ENCODE peak calls at places on chromosomes 12 and 14, in five cellular contexts. M is cardiac muscle cell, Q is A549, W is fibroblast of lung, U is adrenal gland. R is an unnamed sample. For H3K9me3, the result is how much of the 10 kb centered on the place peaks cover.

GRCh38 chr12:43102506-43103269 is 449.3 kb downstream of the ADAMTS20 start:
- DNase-seq in M (no peak), U (no peak), W (no peak), Q (no peak), R (no peak)

GRCh38 chr12:53268637-53269562 is 801 bp downstream of the ESPL1 start:
- DNase-seq in M (no peak), W (peak), U (no peak), Q (no peak), R (no peak)

GRCh38 chr14:31208546-31209424 is 1.2 kb upstream of the HECTD1 start:
- DNase-seq in U (no peak), W (no peak), Q (no peak), M (no peak), R (no peak)

GRCh38 chr14:48537600-48537999 is 862.2 kb upstream of the MDGA2 start:
- DNase-seq in Q (no peak), W (no peak), M (no peak), U (no peak), R (no peak)

GRCh38 chr12:43238281-43238680 is 313.7 kb downstream of the ADAMTS20 start:
- DNase-seq in Q (no peak), U (no peak), W (no peak), M (peak), R (peak)

GRCh38 chr14:66495214-66496098 is 9.3 kb downstream of the CCDC196 start:
- DNase-seq in W (peak), M (peak), Q (peak), U (peak), R (peak)

GRCh38 chr14:103141117-103141796 is 18.0 kb downstream of the TNFAIP2 start:
- DNase-seq in W (peak), M (peak), U (peak), Q (peak), R (no peak)

GRCh38 chr12:129119537-129119936 is 266.3 kb downstream of the GLT1D1 start:
- DNase-seq in U (no peak), M (no peak), Q (no peak), W (no peak), R (no peak)

GRCh38 chr14:60618200-60618599 is 31.1 kb downstream of the SIX1 start:
- DNase-seq in U (no peak), M (no peak), W (no peak), Q (no peak), R (no peak)

GRCh38 chr14:103151270-103151933 is 28.1 kb downstream of the TNFAIP2 start:
- DNase-seq in U (no peak), Q (no peak), M (no peak), W (no peak), R (no peak)

GRCh38 chr12:57518176-57518919 is 2.0 kb downstream of the DDIT3 start:
- DNase-seq in M (peak), Q (no peak), U (no peak), W (no peak), R (no peak)

GRCh38 chr12:46154221-46154975 is 114.4 kb downstream of the SLC38A1 start:
- DNase-seq in W (peak), Q (peak), U (no peak), M (peak), R (no peak)

GRCh38 chr12:94171595-94171930 is 23.2 kb downstream of the PLXNC1 start:
- DNase-seq in W (no peak), Q (no peak), U (no peak), M (peak), R (no peak)

GRCh38 chr12:14810953-14811483 is 3.0 kb downstream of the SMCO3 start:
- DNase-seq in M (peak), Q (peak), U (peak), W (peak), R (peak)

GRCh38 chr12:28209782-28210181 is 19.5 kb downstream of the CCDC91 start:
- DNase-seq in W (peak), Q (peak), U (no peak), M (no peak), R (no peak)

GRCh38 chr14:20194101-20194500 is 3.4 kb downstream of the OR11G2 start:
- DNase-seq in W (no peak), Q (no peak), U (no peak), M (no peak), R (no peak)

GRCh38 chr14:20190596-20190995 is at the start of gene OR11G2:
- DNase-seq in M (no peak), Q (no peak), U (no peak), W (no peak), R (no peak)

GRCh38 chr14:20195911-20196310 is 5.2 kb downstream of the OR11G2 start:
- DNase-seq in Q (no peak), W (no peak), U (no peak), M (no peak), R (no peak)

DNA sequence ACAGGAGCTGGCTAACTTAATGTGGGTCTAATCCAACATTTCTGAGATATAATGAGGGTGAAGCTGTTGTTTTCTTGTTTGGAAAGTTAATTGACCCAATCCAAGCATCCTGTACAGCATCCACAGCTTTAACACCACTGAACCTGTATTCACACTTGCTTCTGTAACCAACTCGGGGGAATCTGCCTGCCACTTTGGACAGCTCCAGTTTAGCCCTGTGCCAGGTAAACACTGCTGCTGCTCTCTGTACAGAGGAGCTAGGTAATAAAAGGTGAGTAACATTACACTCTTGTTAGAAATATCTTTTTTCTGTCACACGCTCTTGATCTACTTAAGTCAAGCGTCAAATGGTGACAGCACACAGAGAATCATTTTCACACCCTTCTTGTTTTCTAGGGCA is 700 bp downstream of the OR11G2 start:
- DNase-seq in M (no peak), W (no peak), Q (no peak), U (no peak), R (no peak)
- H3K9me3 ChIP-seq in M (under half), W (under half), Q (under half), U (under half), R (under half)

GRCh38 chr14:99128185-99128584 is 143.8 kb downstream of the BCL11B start:
- DNase-seq in M (no peak), U (peak), W (no peak), Q (no peak), R (no peak)
- H3K9me3 ChIP-seq in M (under half), U (under half), W (under half), Q (under half), R (under half)

DNA sequence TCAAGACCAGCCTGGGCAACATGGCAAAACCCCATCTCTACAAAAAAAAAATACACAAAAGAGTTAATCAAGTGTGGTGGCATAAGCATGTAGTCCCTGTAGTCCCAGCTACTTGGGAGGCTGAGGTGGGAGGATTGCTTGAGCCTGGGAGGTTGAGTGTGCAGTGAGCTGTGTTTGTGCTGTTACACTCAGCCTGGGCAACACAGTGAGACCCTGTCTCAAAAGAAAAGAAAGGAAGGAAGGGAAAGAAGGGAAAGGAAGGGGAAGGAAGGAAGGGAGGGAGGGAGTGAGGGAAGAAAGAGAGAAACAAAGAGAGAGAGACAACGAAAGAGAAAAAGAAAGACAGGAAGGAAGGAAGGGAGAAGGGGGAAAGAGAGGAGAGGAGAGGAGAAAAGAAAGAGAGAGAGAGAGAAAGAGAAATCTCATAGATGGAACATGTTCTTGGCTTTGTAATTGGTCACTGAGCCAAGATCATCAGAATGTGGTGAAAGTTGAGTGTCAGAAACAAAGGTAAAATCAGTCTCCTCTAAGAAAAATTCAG is 26.8 kb upstream of the NAP1L1 start:
- DNase-seq in Q (no peak), M (no peak), W (no peak), U (no peak), R (no peak)
- H3K9me3 ChIP-seq in Q (under half), M (under half), W (under half), U (under half), R (under half)

DNA sequence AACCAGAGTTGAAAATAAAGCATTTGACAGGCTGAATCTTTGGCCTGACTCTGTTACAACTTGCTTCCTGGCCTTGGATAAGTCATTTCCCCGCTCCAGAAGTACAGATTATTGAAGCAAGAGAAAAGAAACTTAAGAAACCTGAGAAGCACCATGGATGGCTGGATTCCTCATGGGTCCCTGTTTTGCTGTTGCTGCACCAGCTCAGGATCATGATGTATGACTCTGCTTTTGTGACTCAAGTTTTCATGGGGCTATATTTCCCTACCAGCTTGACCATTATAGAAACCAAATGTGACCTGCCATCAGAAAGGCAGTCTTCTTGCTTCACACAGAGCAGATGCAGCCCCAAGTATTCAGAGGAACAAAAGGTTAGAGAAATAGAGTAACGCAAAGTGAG is 921.8 kb downstream of the BCL11B start:
- DNase-seq in Q (no peak), M (no peak), W (no peak), U (no peak), R (no peak)
- H3K9me3 ChIP-seq in Q (under half), M (under half), W (under half), U (under half), R (under half)

DNA sequence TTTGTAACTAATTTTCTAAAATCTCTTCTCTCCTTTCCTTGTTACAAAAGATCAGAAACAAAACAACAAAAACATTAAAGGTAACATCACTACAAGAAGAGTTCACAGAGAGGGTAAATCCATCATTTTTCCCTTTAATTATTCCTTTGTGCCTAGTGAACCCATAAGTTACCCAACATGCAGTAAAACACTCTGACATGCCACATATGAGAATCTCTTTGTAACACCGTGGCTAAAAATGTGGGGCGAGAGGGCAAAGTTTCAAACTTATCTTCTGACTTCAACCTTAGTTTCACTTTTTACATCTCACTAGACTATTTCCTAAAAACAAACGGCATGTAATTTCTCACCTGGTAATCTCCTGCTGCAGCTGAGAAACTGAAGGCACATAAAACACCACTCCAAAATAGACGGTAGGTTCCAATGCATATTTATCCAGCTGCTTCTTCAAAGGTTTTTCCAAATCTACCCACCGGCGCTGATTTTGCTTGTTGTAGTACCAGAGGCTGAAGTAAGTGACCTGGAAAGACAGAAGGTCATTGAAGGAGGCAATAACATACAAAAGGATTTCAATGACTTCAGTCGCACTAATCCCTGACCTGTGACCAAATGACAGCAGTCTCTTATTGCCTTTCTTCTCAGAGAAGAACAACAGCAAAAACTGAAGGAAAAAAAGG is 37.9 kb downstream of the PTPN21 start:
- DNase-seq in U (no peak), M (no peak), Q (no peak), W (no peak), R (peak)
- H3K9me3 ChIP-seq in U (under half), M (under half), Q (under half), W (under half), R (under half)